ENCODE peak calls at places on chromosome X, in nine cellular contexts. B, E, S, C, Z, P, T, G and R are unnamed samples.

GRCh38 chrX:9921407-9921806 is 45.8 kb upstream of the CLDN34 start:
- DNase-seq in B (no peak), E (no peak), S (no peak), C (no peak), Z (no peak), P (no peak), T (no peak), G (no peak), R (no peak)

GRCh38 chrX:22392176-22392814 is 119.6 kb downstream of the CBLL2 start:
- DNase-seq in B (no peak), E (no peak), S (no peak), C (no peak), Z (no peak), P (no peak), T (no peak), G (no peak), R (no peak)

GRCh38 chrX:130885996-130886395 is 17.0 kb downstream of the ENOX2 start:
- DNase-seq in B (no peak), E (no peak), S (no peak), C (no peak), Z (no peak), P (no peak), T (no peak), G (no peak), R (no peak)

GRCh38 chrX:46710927-46711623 is 47.8 kb downstream of the SLC9A7 start:
- DNase-seq in B (no peak), E (no peak), S (no peak), C (no peak), Z (no peak), P (no peak), T (no peak), G (no peak), R (no peak)

GRCh38 chrX:14673764-14674163 is 144.4 kb downstream of the GLRA2 start:
- DNase-seq in B (no peak), E (peak), S (peak), C (no peak), Z (peak), P (no peak), T (no peak), G (no peak), R (no peak)

GRCh38 chrX:74249963-74250362 is 54.0 kb upstream of the ZCCHC13 start:
- DNase-seq in B (no peak), E (no peak), S (no peak), C (no peak), Z (no peak), P (no peak), T (peak), G (no peak), R (no peak)

GRCh38 chrX:12309733-12310054 is 171.4 kb downstream of the FRMPD4 start:
- DNase-seq in B (no peak), E (no peak), S (no peak), C (no peak), Z (no peak), P (no peak), T (peak), G (no peak), R (no peak)

GRCh38 chrX:44747317-44747716 is 96.5 kb upstream of the DUSP21 start:
- DNase-seq in B (no peak), E (no peak), S (no peak), C (no peak), Z (no peak), P (no peak), T (no peak), G (no peak), R (no peak)

GRCh38 chrX:65702956-65703355 is 35.5 kb downstream of the MSN start:
- DNase-seq in B (no peak), E (no peak), S (no peak), C (no peak), Z (no peak), P (no peak), T (no peak), G (no peak), R (no peak)

GRCh38 chrX:13794417-13794816 is 22.5 kb downstream of the GPM6B start:
- DNase-seq in B (no peak), E (no peak), S (no peak), C (no peak), Z (no peak), P (no peak), T (no peak), G (no peak), R (no peak)

GRCh38 chrX:39815621-39816020 is 282.1 kb downstream of the BCOR start:
- DNase-seq in B (no peak), E (no peak), S (peak), C (no peak), Z (no peak), P (no peak), T (peak), G (no peak), R (no peak)

GRCh38 chrX:54442790-54443189 is 2.6 kb downstream of the TSR2 start:
- DNase-seq in B (no peak), E (no peak), S (no peak), C (no peak), Z (no peak), P (no peak), T (no peak), G (no peak), R (no peak)

GRCh38 chrX:54444752-54445151 is 4.5 kb downstream of the TSR2 start:
- DNase-seq in B (no peak), E (no peak), S (no peak), C (no peak), Z (no peak), P (no peak), T (peak), G (no peak), R (no peak)

GRCh38 chrX:54435121-54435520 is 5.1 kb upstream of the TSR2 start:
- DNase-seq in B (no peak), E (no peak), S (no peak), C (no peak), Z (no peak), P (no peak), T (no peak), G (no peak), R (no peak)

GRCh38 chrX:54446084-54446483 is 5.9 kb downstream of the TSR2 start:
- DNase-seq in B (no peak), E (no peak), S (no peak), C (no peak), Z (no peak), P (no peak), T (peak), G (no peak), R (no peak)

GRCh38 chrX:54439967-54440871 is at the start of gene TSR2:
- DNase-seq in B (peak), E (peak), S (peak), C (peak), Z (peak), P (peak), T (peak), G (peak), R (no peak)
- TF ChIP-seq CTCF in B (no peak), E (no peak), S (peak), C (no peak), Z (peak), P (no peak), T (peak), G (no peak), R (no peak)

GRCh38 chrX:17409566-17410290 is 34.7 kb downstream of the NHS start:
- DNase-seq in B (no peak), E (no peak), S (no peak), C (no peak), Z (no peak), P (no peak), T (no peak), G (no peak), R (no peak)
- H3K4me3 ChIP-seq in B (no peak), E (no peak), S (no peak), C (no peak), Z (no peak), P (no peak), T (no peak), G (no peak), R (no peak)

DNA sequence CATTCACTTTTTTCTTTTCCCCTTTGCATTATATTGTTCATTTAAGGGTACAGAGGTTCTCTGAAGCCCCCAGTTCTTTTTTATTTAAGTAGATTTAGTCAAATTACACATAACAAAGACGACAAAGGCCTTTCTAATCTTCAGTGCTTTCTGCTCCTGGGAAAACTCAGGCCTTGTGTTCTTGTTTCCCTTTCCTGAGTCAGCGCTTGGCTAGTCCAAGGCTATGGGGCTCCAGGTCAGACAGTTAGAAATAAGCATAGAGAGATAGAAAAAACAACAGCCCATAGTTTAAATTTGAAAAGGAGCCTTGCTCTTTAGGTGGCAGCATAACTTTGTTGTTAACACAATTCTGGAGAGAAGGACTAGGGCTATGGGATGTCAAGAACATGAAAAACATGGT is 97.3 kb downstream of the PPP1R2C start:
- DNase-seq in B (no peak), E (peak), S (no peak), C (no peak), Z (no peak), P (peak), T (peak), G (no peak), R (no peak)
- TF ChIP-seq CTCF in B (no peak), E (no peak), S (no peak), C (no peak), Z (no peak), P (no peak), T (no peak), G (no peak), R (no peak)

DNA sequence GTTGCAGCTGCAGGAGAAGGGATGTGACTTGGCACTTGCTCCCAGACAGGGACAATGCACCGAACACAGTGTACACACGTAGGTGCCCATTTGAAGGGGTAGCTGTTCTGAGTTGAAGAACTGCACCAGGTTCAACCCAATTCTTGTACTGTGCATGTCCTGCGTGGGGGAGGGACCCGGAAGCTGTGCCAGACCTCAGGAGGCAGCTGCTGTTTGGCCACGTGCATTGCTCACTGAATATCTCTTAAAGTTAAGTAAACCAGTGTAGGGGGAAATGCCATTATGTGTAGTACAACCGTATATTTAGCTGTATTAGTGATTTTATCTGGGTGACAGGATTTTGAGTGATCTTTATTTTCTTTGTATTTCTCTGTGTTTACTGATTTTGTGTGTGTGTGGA is 12.0 kb upstream of the RBBP7 start:
- DNase-seq in B (no peak), E (peak), S (peak), C (peak), Z (no peak), P (no peak), T (peak), G (no peak), R (no peak)
- H3K4me3 ChIP-seq in B (peak), E (peak), S (peak), C (peak), Z (peak), P (peak), T (no peak), G (peak), R (peak)

DNA sequence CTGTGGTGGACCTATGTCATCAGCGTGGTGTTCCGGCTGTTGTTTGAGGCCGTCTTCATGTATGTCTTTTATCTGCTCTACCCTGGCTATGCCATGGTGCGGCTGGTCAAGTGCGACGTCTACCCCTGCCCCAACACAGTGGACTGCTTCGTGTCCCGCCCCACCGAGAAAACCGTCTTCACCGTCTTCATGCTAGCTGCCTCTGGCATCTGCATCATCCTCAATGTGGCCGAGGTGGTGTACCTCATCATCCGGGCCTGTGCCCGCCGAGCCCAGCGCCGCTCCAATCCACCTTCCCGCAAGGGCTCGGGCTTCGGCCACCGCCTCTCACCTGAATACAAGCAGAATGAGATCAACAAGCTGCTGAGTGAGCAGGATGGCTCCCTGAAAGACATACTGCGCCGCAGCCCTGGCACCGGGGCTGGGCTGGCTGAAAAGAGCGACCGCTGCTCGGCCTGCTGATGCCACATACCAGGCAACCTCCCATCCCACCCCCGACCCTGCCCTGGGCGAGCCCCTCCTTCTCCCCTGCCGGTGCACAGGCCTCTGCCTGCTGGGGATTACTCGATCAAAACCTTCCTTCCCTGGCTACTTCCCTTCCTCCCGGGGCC is 1.2 kb downstream of the GJB1 start:
- DNase-seq in B (no peak), E (no peak), S (no peak), C (no peak), Z (no peak), P (no peak), T (peak), G (no peak), R (no peak)
- TF ChIP-seq CTCF in B (no peak), E (no peak), S (no peak), C (no peak), Z (no peak), P (no peak), T (no peak), G (no peak), R (no peak)

GRCh38 chrX:139202742-139203410 is 327.7 kb upstream of the F9 start:
- DNase-seq in B (no peak), E (no peak), S (no peak), C (no peak), Z (no peak), P (no peak), T (peak), G (no peak), R (no peak)

GRCh38 chrX:139206914-139207313 is 323.6 kb upstream of the F9 start:
- DNase-seq in B (no peak), E (no peak), S (no peak), C (no peak), Z (no peak), P (no peak), T (no peak), G (no peak), R (no peak)

GRCh38 chrX:139203681-139204575 is 326.6 kb upstream of the F9 start:
- DNase-seq in B (no peak), E (no peak), S (peak), C (peak), Z (no peak), P (no peak), T (peak), G (no peak), R (no peak)

GRCh38 chrX:139204576-139204902 is 326.0 kb upstream of the F9 start:
- DNase-seq in B (no peak), E (no peak), S (no peak), C (no peak), Z (no peak), P (no peak), T (no peak), G (no peak), R (no peak)

DNA sequence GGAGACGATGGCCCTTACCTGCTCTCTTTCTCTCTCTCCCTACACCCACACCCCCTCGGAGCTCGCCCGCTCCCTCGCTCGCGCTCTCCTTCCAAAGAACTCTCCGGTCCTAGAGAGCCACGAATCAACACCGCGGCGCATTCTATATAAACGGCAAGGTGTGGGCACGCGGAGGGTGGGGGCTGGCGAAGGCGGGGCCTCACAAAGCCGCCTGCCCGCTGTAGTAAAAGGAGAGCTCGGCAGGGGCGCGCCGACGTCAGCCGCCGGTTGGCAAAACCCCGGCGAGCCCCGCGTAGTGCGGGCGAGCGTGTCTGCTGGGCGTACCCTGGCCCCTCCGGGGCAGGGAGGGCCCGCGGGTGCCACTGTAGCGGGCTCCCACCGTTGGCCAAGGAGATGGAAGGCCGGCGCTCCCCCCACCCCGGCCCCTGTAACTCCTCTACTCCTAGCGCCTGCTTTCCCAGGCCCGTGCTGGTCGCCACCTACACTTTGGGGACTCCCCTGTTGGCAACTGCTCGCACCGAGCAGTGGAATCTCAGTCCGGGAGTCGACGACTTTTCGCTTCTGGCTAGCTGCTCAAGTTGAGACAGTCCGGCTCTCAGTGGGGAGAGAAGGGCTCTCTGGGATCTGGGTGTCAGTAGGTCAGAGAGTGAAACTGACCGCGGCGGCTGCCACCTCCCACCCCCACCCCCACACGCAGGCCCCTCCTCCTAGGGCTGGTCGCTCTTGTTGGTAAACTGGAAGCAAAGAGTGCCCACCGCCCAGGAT is 325.5 kb upstream of the F9 start:
- DNase-seq in B (no peak), E (no peak), S (peak), C (peak), Z (no peak), P (no peak), T (peak), G (no peak), R (no peak)
- H3K4me3 ChIP-seq in B (peak), E (peak), S (peak), C (peak), Z (peak), P (peak), T (peak), G (peak), R (peak)